ENCODE peak calls at places on chromosomes 7 and 10, in five cellular contexts. O is activated CD4-positive, alpha-beta T cell treated with anti-CD3 and anti-CD28 coated beads, Interleukin-2, amount 50 U/mL, for 48 hours; X is tibial artery; T is heart left ventricle; R is stimulated activated CD4-positive, alpha-beta T cell treated with anti-CD3 and anti-CD28 coated beads, Interleukin-4, amount 100 ng/mL, for 24 hours. K is an unnamed sample.

GRCh38 chr10:51679841-51680240 is 19.6 kb downstream of the CSTF2T start:
- DNase-seq in O (no peak), X (no peak), T (no peak), R (no peak), K (no peak)

GRCh38 chr7:37758467-37758866 is 74.9 kb downstream of the GPR141 start:
- DNase-seq in O (no peak), X (no peak), T (no peak), R (no peak), K (no peak)

GRCh38 chr7:149005427-149006344 is 22.6 kb downstream of the PDIA4 start:
- DNase-seq in O (peak; percentile 86), X (peak; percentile 80), T (peak; percentile 90), R (peak; percentile 84), K (peak; percentile 72)

GRCh38 chr10:3418901-3419300 is 246.3 kb upstream of the PITRM1 start:
- DNase-seq in O (no peak), X (no peak), T (no peak), R (no peak), K (no peak)

GRCh38 chr10:44828515-44829142 is 82.5 kb upstream of the TMEM72 start:
- DNase-seq in O (no peak), X (no peak), T (peak; percentile 73), R (no peak), K (no peak)

GRCh38 chr7:104123786-104124185 is 84.0 kb downstream of the ORC5 start:
- DNase-seq in O (no peak), X (no peak), T (no peak), R (no peak), K (no peak)

GRCh38 chr10:22992075-22992474 is 64.2 kb downstream of the ARMC3 start:
- DNase-seq in O (peak; percentile 11), X (no peak), T (no peak), R (peak; percentile 27), K (no peak)

GRCh38 chr7:64686493-64687184 is 20.7 kb downstream of the ZNF107 start:
- DNase-seq in O (no peak), X (no peak), T (no peak), R (peak; percentile 19), K (no peak)

GRCh38 chr10:113712755-113713154 is 33.0 kb downstream of the CASP7 start:
- DNase-seq in O (no peak), X (no peak), T (no peak), R (no peak), K (no peak)

K was measured in gastrocnemius medialis.